ENCODE peak calls at places on chromosomes 7 and 10, in eight cellular contexts. W is activated CD8-positive, alpha-beta memory T cell treated with anti-CD3 and anti-CD28 coated beads, Interleukin-2, amount 50 U/mL, for 4 hours; A is amniotic stem cell; C is posterior vena cava; V is activated CD8-positive, alpha-beta T cell treated with anti-CD3 and anti-CD28 coated beads for 36 hours; N is breast epithelium; L is GM20000; J is occipital lobe. Z is an unnamed sample.

GRCh38 chr10:93413252-93413689 is 68.9 kb downstream of the MYOF start:
- DNase-seq in L (no peak), W (no peak), N (no peak), C (peak; percentile 23), J (no peak), A (no peak), V (peak; percentile 39), Z (no peak)

GRCh38 chr10:96370575-96371157 is 11.9 kb upstream of the OPALIN start:
- DNase-seq in L (peak; percentile 70), N (no peak), A (no peak), J (peak; percentile 33), C (no peak), W (peak; percentile 43), V (peak; percentile 60), Z (peak; percentile 41)

GRCh38 chr7:496528-497295 is 22.9 kb downstream of the PDGFA start:
- DNase-seq in L (no peak), J (no peak), N (no peak), W (no peak), V (no peak), A (no peak), C (peak; percentile 73), Z (no peak)

GRCh38 chr7:150375662-150376521 is 3.2 kb upstream of the ZNF775 start:
- DNase-seq in J (no peak), L (peak; percentile 69), N (no peak), W (peak; percentile 45), A (no peak), C (no peak), V (peak; percentile 78), Z (no peak)

GRCh38 chr7:40859965-40860543 is 725.2 kb downstream of the SUGCT start:
- DNase-seq in J (no peak), L (no peak), W (no peak), V (no peak), N (no peak), A (no peak), C (no peak), Z (no peak)

GRCh38 chr10:77006836-77007511 is 630.6 kb downstream of the KCNMA1 start:
- DNase-seq in L (no peak), C (no peak), W (no peak), J (no peak), V (no peak), A (no peak), N (no peak), Z (peak; percentile 39)

GRCh38 chr7:101817031-101817929 is at the start of gene CUX1:
- DNase-seq in V (peak; percentile 29), N (no peak), J (no peak), W (peak; percentile 38), L (peak; percentile 73), C (peak; percentile 82), A (no peak), Z (no peak)

GRCh38 chr7:108094375-108094774 is 35.8 kb downstream of the LAMB4 start:
- DNase-seq in C (no peak), J (no peak), V (no peak), N (no peak), L (no peak), W (no peak), A (no peak), Z (peak; percentile 95)

GRCh38 chr10:50291261-50291850 is 40.0 kb upstream of the ASAH2 start:
- DNase-seq in W (no peak), A (no peak), J (no peak), C (no peak), V (no peak), L (no peak), N (no peak), Z (peak; percentile 44)

GRCh38 chr7:84904561-84904960 is 282.3 kb downstream of the SEMA3D start:
- DNase-seq in W (no peak), J (no peak), N (no peak), V (no peak), L (no peak), C (no peak), A (no peak), Z (no peak)

Z was measured in fibroblast of mammary gland.